ENCODE peak calls at places on chromosomes 6 and 20, in nine cellular contexts. C, B, A, T, W, K, J, D and Y are unnamed samples.

GRCh38 chr20:7078804-7079203 is 311.3 kb downstream of the BMP2 start:
- DNase-seq in A (no peak), T (no peak), C (no peak), J (no peak), B (no peak), D (no peak), K (no peak), W (no peak), Y (no peak)

GRCh38 chr20:46040902-46041535 is 12.0 kb downstream of the SLC12A5 start:
- DNase-seq in D (no peak), A (peak), W (peak), B (peak), J (no peak), T (no peak), K (no peak), C (no peak), Y (no peak)

GRCh38 chr20:5674176-5674660 is 76.0 kb upstream of the SHLD1 start:
- DNase-seq in W (no peak), C (peak), A (no peak), K (no peak), T (no peak), J (no peak), B (no peak), D (no peak), Y (no peak)

GRCh38 chr6:158255974-158256601 is 56.2 kb upstream of the TULP4 start:
- DNase-seq in A (no peak), W (no peak), D (no peak), C (no peak), B (no peak), J (no peak), K (no peak), T (no peak), Y (no peak)

GRCh38 chr20:44582321-44583025 is at the start of gene PKIG:
- DNase-seq in J (no peak), W (peak), A (peak), C (no peak), K (no peak), T (no peak), B (peak), D (no peak), Y (no peak)

GRCh38 chr6:141169419-141169818 is 963.3 kb upstream of the GJE1 start:
- DNase-seq in C (no peak), A (peak), B (peak), D (no peak), K (no peak), J (no peak), W (no peak), T (no peak), Y (no peak)

GRCh38 chr6:151464702-151465101 is 12.8 kb upstream of the RMND1 start:
- DNase-seq in D (no peak), C (no peak), A (no peak), J (no peak), K (no peak), B (no peak), W (no peak), T (no peak), Y (no peak)

GRCh38 chr6:2185056-2185455 is 60.3 kb downstream of the GMDS start:
- DNase-seq in J (no peak), D (no peak), B (no peak), K (no peak), C (no peak), A (peak), T (no peak), W (no peak), Y (no peak)

GRCh38 chr6:151805286-151805840 is 2.1 kb upstream of the ESR1 start:
- DNase-seq in A (no peak), D (no peak), W (no peak), T (no peak), C (no peak), B (no peak), K (no peak), J (no peak), Y (no peak)

GRCh38 chr20:16064991-16065707 is 508.1 kb downstream of the KIF16B start:
- DNase-seq in C (no peak), B (no peak), D (no peak), K (no peak), A (peak), J (no peak), W (no peak), T (no peak), Y (no peak)

GRCh38 chr6:30707281-30707850 is 9.7 kb downstream of the MDC1 start:
- DNase-seq in J (no peak), A (no peak), K (peak), C (no peak), B (no peak), D (no peak), W (no peak), T (no peak), Y (no peak)

GRCh38 chr6:158259136-158259535 is 53.1 kb upstream of the TULP4 start:
- DNase-seq in T (no peak), B (no peak), K (no peak), J (no peak), W (no peak), C (no peak), A (no peak), D (no peak), Y (no peak)

GRCh38 chr20:32685541-32686529 is 12.1 kb upstream of the C20orf203 start:
- DNase-seq in C (no peak), J (no peak), D (no peak), B (peak), T (no peak), A (peak), W (no peak), K (no peak), Y (no peak)

GRCh38 chr20:48742912-48743680 is 84.7 kb downstream of the PREX1 start:
- DNase-seq in W (no peak), A (no peak), B (no peak), C (no peak), T (no peak), J (no peak), D (no peak), K (no peak), Y (no peak)

GRCh38 chr20:36951198-36951976 is at the start of gene SAMHD1:
- DNase-seq in T (peak), C (peak), A (peak), J (peak), B (peak), W (peak), K (peak), D (peak), Y (peak)

GRCh38 chr6:12605888-12606345 is 110.7 kb upstream of the PHACTR1 start:
- DNase-seq in D (no peak), A (peak), B (peak), C (peak), T (no peak), K (peak), W (peak), J (no peak), Y (no peak)

GRCh38 chr6:155397172-155397705 is 58.4 kb downstream of the NOX3 start:
- DNase-seq in D (no peak), K (no peak), C (no peak), B (no peak), A (no peak), T (no peak), W (no peak), J (no peak), Y (no peak)

GRCh38 chr20:50111120-50111828 is 1.7 kb downstream of the UBE2V1 start:
- DNase-seq in T (peak), K (no peak), W (no peak), B (peak), J (no peak), A (no peak), D (no peak), C (no peak), Y (no peak)

GRCh38 chr6:139356924-139357323 is 17.5 kb downstream of the CITED2 start:
- DNase-seq in D (no peak), T (no peak), C (no peak), K (no peak), W (no peak), A (no peak), J (no peak), B (no peak), Y (no peak)

GRCh38 chr6:101662111-101662897 is 268.8 kb downstream of the GRIK2 start:
- DNase-seq in W (no peak), A (no peak), B (no peak), D (no peak), T (no peak), K (no peak), C (no peak), J (no peak), Y (no peak)

GRCh38 chr6:98574991-98575390 is 259.4 kb upstream of the POU3F2 start:
- DNase-seq in D (no peak), T (no peak), A (no peak), B (no peak), J (peak), W (no peak), C (no peak), K (peak), Y (no peak)

GRCh38 chr6:42692151-42692911 is 30.1 kb downstream of the PRPH2 start:
- DNase-seq in J (no peak), W (no peak), T (no peak), B (no peak), D (no peak), A (peak), K (no peak), C (no peak), Y (peak)

GRCh38 chr20:63577317-63577894 is 3.4 kb upstream of the HELZ2 start:
- DNase-seq in A (no peak), D (no peak), B (no peak), T (no peak), W (no peak), C (no peak), K (peak), J (no peak), Y (no peak)

GRCh38 chr6:163260111-163260895 is 154.2 kb upstream of the QKI start:
- DNase-seq in J (peak), W (no peak), A (peak), B (no peak), K (no peak), T (no peak), D (no peak), C (no peak), Y (no peak)

GRCh38 chr6:52976591-52977035 is 18.5 kb downstream of the GSTA4 start:
- DNase-seq in K (no peak), W (no peak), D (peak), B (no peak), T (no peak), A (no peak), J (no peak), C (peak), Y (no peak)

GRCh38 chr6:98833101-98834059 is 994 bp upstream of the POU3F2 start:
- DNase-seq in J (peak), C (peak), B (no peak), T (no peak), D (peak), W (peak), A (peak), K (no peak), Y (no peak)

GRCh38 chr6:79426625-79427278 is 110.5 kb downstream of the LCA5 start:
- DNase-seq in T (no peak), J (no peak), C (no peak), B (no peak), K (no peak), A (no peak), W (no peak), D (no peak), Y (no peak)

GRCh38 chr20:35773154-35773751 is 1.4 kb downstream of the PHF20 start:
- DNase-seq in T (peak), W (peak), C (no peak), J (no peak), D (no peak), A (no peak), K (no peak), B (no peak), Y (no peak)

GRCh38 chr20:62305149-62305764 is 2.5 kb downstream of the ADRM1 start:
- DNase-seq in D (no peak), B (no peak), K (peak), T (no peak), C (no peak), A (no peak), W (no peak), J (no peak), Y (no peak)

GRCh38 chr20:61753196-61753942 is 312.3 kb downstream of the TAF4 start:
- DNase-seq in D (peak), B (no peak), W (no peak), A (peak), T (no peak), C (no peak), K (no peak), J (peak), Y (peak)

GRCh38 chr6:157025459-157025858 is 248.3 kb downstream of the ARID1B start:
- DNase-seq in B (no peak), W (no peak), A (no peak), T (no peak), C (no peak), D (no peak), J (no peak), K (no peak), Y (no peak)